ENCODE peak calls at places on chromosomes 3 and 15, in six cellular contexts. J is EL; E is left ventricle myocardium superior; T is CD4-positive, alpha-beta memory T cell; D is left colon; C is activated T-helper 1 cell treated with anti-CD3 and anti-CD28 coated beads, Interleukin-12 subunit alpha, Interleukin-12 subunit beta, Interleukin-2, Interleukin-4 antibody, amounts not matched to agents 30 ng/mL and 10 ng/mL and 1 ng/mL, durations not matched to agents 14 hours and 24 hours and 36 hours. X is an unnamed sample.

GRCh38 chr3:16482770-16483531 is 30.5 kb downstream of the RFTN1 start:
- DNase-seq in C (peak), D (no peak), J (no peak), T (peak), E (no peak), X (no peak)

GRCh38 chr3:94336076-94336741 is 273.3 kb downstream of the NSUN3 start:
- DNase-seq in T (no peak), J (peak), D (no peak), C (no peak), E (no peak), X (no peak)

GRCh38 chr3:139309880-139310279 is 33.9 kb upstream of the MRPS22 start:
- DNase-seq in C (no peak), E (no peak), J (peak), D (no peak), T (no peak), X (no peak)

GRCh38 chr15:64599716-64600115 is 139.3 kb downstream of the ZNF609 start:
- DNase-seq in D (no peak), C (no peak), T (no peak), J (peak), E (no peak), X (peak)

GRCh38 chr3:103810167-103810566 is 1375.4 kb downstream of the ZPLD1 start:
- DNase-seq in J (no peak), C (no peak), E (no peak), D (no peak), T (no peak), X (no peak)

GRCh38 chr3:54771050-54771449 is 156.8 kb downstream of the LRTM1 start:
- DNase-seq in D (no peak), E (no peak), C (no peak), J (no peak), T (no peak), X (no peak)

GRCh38 chr3:194855025-194855391 is 169.3 kb downstream of the FAM43A start:
- DNase-seq in C (no peak), D (peak), E (no peak), T (no peak), J (no peak), X (no peak)

GRCh38 chr3:12170207-12170606 is 11.5 kb upstream of the TIMP4 start:
- DNase-seq in J (peak), T (no peak), E (no peak), D (no peak), C (no peak), X (no peak)

GRCh38 chr3:94928921-94929320 is 866.1 kb downstream of the NSUN3 start:
- DNase-seq in T (no peak), C (no peak), J (no peak), E (no peak), D (no peak), X (no peak)